ENCODE peak calls at places on chromosomes 1 and 21, in six cellular contexts. R is CD8-positive, alpha-beta T cell; Q is fibroblast of lung; E is Calu3; F is GM23338; X is PC-3. D is an unnamed sample.

GRCh38 chr1:38962113-38962512 is 20.5 kb upstream of the RHBDL2 start:
- DNase-seq in E (no peak), F (no peak), X (peak), Q (peak), R (no peak), D (no peak)

GRCh38 chr1:9239622-9240401 is 5.2 kb downstream of the H6PD start:
- DNase-seq in F (no peak), X (no peak), E (no peak), Q (peak), R (peak), D (no peak)

GRCh38 chr1:25651036-25651640 is 34.5 kb downstream of the MAN1C1 start:
- DNase-seq in Q (no peak), R (no peak), F (no peak), X (no peak), E (no peak), D (no peak)

GRCh38 chr1:205600085-205600484 is 31.7 kb downstream of the ELK4 start:
- DNase-seq in R (no peak), F (no peak), X (peak), E (no peak), Q (peak), D (no peak)

GRCh38 chr1:46081206-46081605 is 51.2 kb downstream of the PIK3R3 start:
- DNase-seq in R (no peak), Q (no peak), X (no peak), E (no peak), F (no peak), D (no peak)

GRCh38 chr1:2991753-2992495 is 29.3 kb upstream of the ACTRT2 start:
- DNase-seq in Q (no peak), R (no peak), F (no peak), E (no peak), X (no peak), D (no peak)

GRCh38 chr1:215076312-215076711 is 6.2 kb upstream of the KCNK2 start:
- DNase-seq in R (no peak), F (peak), E (peak), X (peak), Q (peak), D (no peak)

GRCh38 chr1:168603501-168604107 is 27.2 kb downstream of the XCL1 start:
- DNase-seq in E (peak), F (peak), Q (peak), X (peak), R (peak), D (peak)

GRCh38 chr1:26597629-26598039 is 68.1 kb downstream of the RPS6KA1 start:
- DNase-seq in X (peak), E (peak), F (peak), Q (peak), R (no peak), D (no peak)

GRCh38 chr1:214700381-214700780 is 97.4 kb downstream of the CENPF start:
- DNase-seq in R (no peak), Q (peak), E (no peak), X (no peak), F (no peak), D (no peak)

GRCh38 chr1:6302568-6302967 is 41.7 kb upstream of the GPR153 start:
- DNase-seq in R (no peak), E (no peak), X (peak), F (no peak), Q (no peak), D (no peak)

GRCh38 chr1:89633745-89634625 is 1.1 kb downstream of the LRRC8C start:
- DNase-seq in R (no peak), Q (peak), F (peak), E (peak), X (peak), D (peak)

GRCh38 chr1:234371414-234371813 is 1.8 kb upstream of the COA6 start:
- DNase-seq in R (no peak), X (peak), Q (no peak), E (no peak), F (no peak), D (no peak)

GRCh38 chr21:41548781-41549180 is 40.8 kb upstream of the TMPRSS2 start:
- DNase-seq in R (no peak), X (no peak), E (no peak), F (no peak), Q (no peak), D (no peak)

GRCh38 chr1:158283965-158284364 is 5.8 kb upstream of the CD1C start:
- DNase-seq in X (no peak), F (peak), R (no peak), Q (no peak), E (no peak), D (no peak)

GRCh38 chr21:36756527-36756926 is 57.6 kb downstream of the SIM2 start:
- DNase-seq in E (no peak), Q (no peak), F (no peak), X (peak), R (no peak), D (no peak)

GRCh38 chr1:39955547-39956539 is 898 bp downstream of the MFSD2A start:
- DNase-seq in X (peak), R (no peak), F (peak), Q (peak), E (peak), D (peak)

GRCh38 chr1:17188217-17188616 is 16.7 kb upstream of the PADI1 start:
- DNase-seq in R (no peak), Q (no peak), F (no peak), E (no peak), X (no peak), D (no peak)

GRCh38 chr1:36367067-36367466 is 18.7 kb downstream of the STK40 start:
- DNase-seq in Q (no peak), R (no peak), F (no peak), X (no peak), E (no peak), D (no peak)

GRCh38 chr1:237444120-237444790 is 402.3 kb downstream of the RYR2 start:
- DNase-seq in Q (no peak), X (no peak), E (no peak), R (no peak), F (no peak), D (no peak)

GRCh38 chr1:99438656-99439055 is 174.4 kb downstream of the PLPPR4 start:
- DNase-seq in Q (no peak), E (no peak), F (no peak), X (peak), R (no peak), D (no peak)
- TF ChIP-seq CTCF in Q (no peak), E (no peak), F (no peak), X (no peak), R (no peak), D (no peak)

GRCh38 chr1:109691762-109692161 is 4.1 kb downstream of the GSTM1 start:
- DNase-seq in E (no peak), R (no peak), F (no peak), X (no peak), Q (no peak), D (no peak)

GRCh38 chr1:109689844-109690405 is 2.3 kb downstream of the GSTM1 start:
- DNase-seq in R (no peak), E (no peak), X (no peak), Q (no peak), F (no peak), D (no peak)

DNA sequence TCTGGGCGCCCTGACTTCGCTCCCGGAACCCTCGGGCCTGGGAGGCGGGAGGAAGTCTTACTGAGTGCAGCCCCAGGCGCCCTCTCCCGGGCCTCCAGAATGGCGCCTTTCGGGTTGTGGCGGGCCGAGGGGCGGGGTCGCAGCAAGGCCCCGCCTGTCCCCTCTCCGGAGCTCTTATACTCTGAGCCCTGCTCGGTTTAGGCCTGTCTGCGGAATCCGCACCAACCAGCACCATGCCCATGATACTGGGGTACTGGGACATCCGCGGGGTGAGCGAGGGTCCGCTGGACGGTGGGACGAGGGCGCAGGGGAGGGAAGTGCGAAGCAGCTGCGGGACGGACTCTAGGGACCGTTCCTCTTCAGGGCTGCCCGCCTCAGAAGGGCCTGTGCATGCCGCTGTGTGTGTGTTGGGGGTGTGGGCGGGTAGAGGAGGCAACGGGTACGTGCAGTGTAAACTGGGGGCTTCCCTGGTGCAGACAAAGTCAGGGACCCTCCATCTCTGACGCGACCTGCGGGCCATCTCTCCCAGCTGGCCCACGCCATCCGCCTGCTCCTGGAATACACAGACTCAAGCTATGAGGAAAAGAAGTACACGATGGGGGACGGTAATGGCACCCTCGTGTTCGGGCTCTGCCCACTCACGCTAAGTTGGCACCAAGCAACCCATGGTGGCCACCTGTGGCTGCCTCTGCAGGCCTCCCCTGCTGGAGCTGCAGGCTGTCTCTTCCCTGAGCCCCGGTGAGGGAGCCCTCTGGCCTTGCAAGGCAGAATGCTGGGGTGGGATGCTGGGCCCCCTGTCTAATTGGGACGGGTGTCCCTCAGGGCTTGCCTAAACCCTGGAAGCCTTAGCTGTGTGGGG is at the start of gene GSTM1:
- DNase-seq in F (no peak), E (peak), Q (peak), X (no peak), R (peak), D (peak)
- TF ChIP-seq CTCF in F (no peak), E (no peak), Q (peak), X (no peak), R (no peak), D (no peak)

GRCh38 chr1:182764029-182764768 is 25.4 kb upstream of the NPL start:
- DNase-seq in Q (no peak), X (no peak), F (no peak), E (no peak), R (no peak), D (no peak)
- TF ChIP-seq CTCF in Q (no peak), X (no peak), F (no peak), E (no peak), R (no peak), D (no peak)

DNA sequence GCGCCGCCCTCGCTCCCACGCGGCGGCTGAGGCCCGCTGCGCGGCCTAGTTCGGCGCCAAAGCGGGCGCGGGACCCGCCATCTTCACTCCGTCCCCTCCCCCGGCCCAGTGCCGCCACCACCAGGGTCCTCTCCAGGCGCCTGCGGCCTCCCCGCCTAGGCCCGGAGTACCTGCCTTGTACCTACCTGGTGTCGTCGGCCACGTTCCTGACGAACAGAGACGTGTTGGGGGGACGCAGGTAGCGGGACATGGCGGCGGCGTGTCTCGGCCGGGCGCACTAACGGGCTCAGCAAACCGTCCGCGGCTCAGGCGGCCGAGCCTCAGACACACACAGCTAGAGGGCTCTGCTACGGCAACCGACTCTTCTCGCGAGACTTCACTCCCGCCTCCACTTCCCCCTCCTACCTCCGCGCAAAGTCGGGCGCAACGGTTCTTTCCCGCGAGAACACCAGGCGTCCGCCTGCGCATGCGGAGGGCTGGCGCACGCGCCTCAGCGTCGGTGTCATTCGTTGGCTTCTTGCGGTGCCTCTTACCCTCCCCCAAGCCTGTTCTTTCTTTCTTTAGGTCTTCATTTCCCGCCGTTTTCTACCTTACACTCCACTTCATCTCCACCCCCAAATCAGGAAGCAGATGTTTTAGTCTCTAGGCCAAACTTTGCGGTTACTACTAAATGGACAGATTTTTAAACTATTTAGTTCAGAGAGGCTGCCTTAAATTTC is at the start of gene SRSF10:
- DNase-seq in F (peak), X (peak), Q (peak), E (peak), R (peak), D (peak)
- TF ChIP-seq CTCF in F (no peak), X (peak), Q (no peak), E (no peak), R (peak), D (peak)

D was measured in neural crest cell.